ENCODE peak calls at places on chromosome 9, in nine cellular contexts. Y, R, V, C, I, Z, O, X and M are unnamed samples.

GRCh38 chr9:35798658-35799366 is 7.4 kb downstream of the NPR2 start:
- DNase-seq in R (no peak), O (no peak), V (no peak), I (peak; percentile 54), Y (peak; percentile 29), Z (peak; percentile 88), C (no peak), X (no peak), M (no peak)

GRCh38 chr9:81522721-81523551 is 166.4 kb downstream of the TLE1 start:
- DNase-seq in Y (peak; percentile 80), R (no peak), Z (no peak), V (no peak), O (peak; percentile 11), C (peak; percentile 43), X (no peak), I (peak; percentile 68), M (peak; percentile 23)

GRCh38 chr9:77819672-77820071 is 171.6 kb upstream of the GNA14 start:
- DNase-seq in V (no peak), Y (peak; percentile 67), Z (no peak), R (no peak), X (no peak), I (peak; percentile 29), C (no peak), O (no peak), M (no peak)

GRCh38 chr9:95809686-95810085 is 65.8 kb upstream of the ERCC6L2 start:
- DNase-seq in V (no peak), R (no peak), Z (no peak), X (no peak), Y (no peak), I (no peak), C (no peak), O (no peak), M (no peak)

GRCh38 chr9:69086312-69086711 is 50.8 kb downstream of the FXN start:
- DNase-seq in Y (peak; percentile 16), R (no peak), V (no peak), I (no peak), C (no peak), Z (no peak), X (no peak), O (no peak), M (no peak)

GRCh38 chr9:131530546-131530929 is 525 bp downstream of the UCK1 start:
- DNase-seq in R (peak; percentile 68), Y (peak; percentile 29), Z (no peak), I (peak; percentile 40), C (peak; percentile 70), O (no peak), X (peak; percentile 41), V (no peak), M (no peak)

GRCh38 chr9:70097187-70097586 is 53.5 kb downstream of the MAMDC2 start:
- DNase-seq in Z (no peak), R (no peak), I (no peak), X (no peak), O (no peak), Y (no peak), C (no peak), V (no peak), M (no peak)

GRCh38 chr9:134474058-134474370 is 147.8 kb downstream of the RXRA start:
- DNase-seq in O (no peak), X (no peak), Z (no peak), Y (peak; percentile 50), R (peak; percentile 70), I (no peak), C (peak; percentile 45), V (no peak), M (no peak)

GRCh38 chr9:136494531-136495215 is 11.8 kb upstream of the SEC16A start:
- DNase-seq in Z (no peak), V (no peak), O (no peak), C (no peak), Y (no peak), R (no peak), I (no peak), X (no peak), M (no peak)

GRCh38 chr9:86946712-86947145 is 577 bp downstream of the GAS1 start:
- DNase-seq in R (no peak), Z (no peak), Y (peak; percentile 66), V (no peak), X (no peak), O (no peak), I (peak; percentile 53), C (peak; percentile 59), M (no peak)

GRCh38 chr9:128920381-128921058 is at the start of gene PHYHD1:
- DNase-seq in V (no peak), C (peak; percentile 91), O (no peak), Y (peak; percentile 63), X (no peak), R (peak; percentile 84), I (no peak), Z (no peak), M (no peak)

GRCh38 chr9:26566141-26566540 is 326.5 kb downstream of the CAAP1 start:
- DNase-seq in V (no peak), X (no peak), O (no peak), C (no peak), Z (no peak), Y (no peak), R (no peak), I (no peak), M (no peak)

GRCh38 chr9:136825295-136826187 is 16.7 kb upstream of the AJM1 start:
- DNase-seq in C (no peak), Y (no peak), O (no peak), R (no peak), X (no peak), I (no peak), Z (no peak), V (no peak), M (no peak)

GRCh38 chr9:133980864-133981588 is 11.1 kb downstream of the VAV2 start:
- DNase-seq in C (no peak), X (no peak), Z (no peak), I (no peak), V (no peak), R (peak; percentile 43), O (no peak), Y (no peak), M (no peak)

GRCh38 chr9:94872921-94873511 is 146.5 kb downstream of the AOPEP start:
- DNase-seq in V (no peak), R (no peak), C (no peak), Z (no peak), O (no peak), X (no peak), Y (peak; percentile 66), I (no peak), M (no peak)

GRCh38 chr9:100990605-100991381 is 37.7 kb upstream of the PLPPR1 start:
- DNase-seq in I (no peak), Z (no peak), C (no peak), Y (no peak), X (no peak), O (no peak), V (no peak), R (no peak), M (no peak)

GRCh38 chr9:136936645-136937170 is 7.8 kb downstream of the FBXW5 start:
- DNase-seq in Y (no peak), Z (no peak), R (no peak), C (no peak), O (no peak), I (no peak), V (no peak), X (no peak), M (no peak)

GRCh38 chr9:108536836-108537601 is 318.8 kb downstream of the ACTL7B start:
- DNase-seq in C (no peak), V (no peak), Z (no peak), R (no peak), O (no peak), X (no peak), Y (no peak), I (no peak), M (no peak)

GRCh38 chr9:122468735-122469134 is 9.0 kb downstream of the OR1J1 start:
- DNase-seq in V (no peak), I (no peak), Z (no peak), R (no peak), O (peak; percentile 38), Y (peak; percentile 69), X (no peak), C (no peak), M (peak; percentile 83)

GRCh38 chr9:122464633-122465567 is 12.8 kb downstream of the OR1J1 start:
- DNase-seq in Y (peak; percentile 95), C (peak; percentile 88), I (peak; percentile 84), X (peak; percentile 70), R (peak; percentile 66), O (peak; percentile 74), Z (peak; percentile 57), V (no peak), M (peak; percentile 88)

GRCh38 chr9:122463828-122464632 is 13.7 kb downstream of the OR1J1 start:
- DNase-seq in O (no peak), R (no peak), Z (no peak), X (no peak), I (peak; percentile 24), V (no peak), Y (no peak), C (no peak), M (no peak)
- TF ChIP-seq CTCF in O (peak; percentile 19), R (no peak), Z (peak; percentile 13), X (no peak), I (no peak), V (no peak), Y (peak; percentile 18), C (no peak), M (peak; percentile 11)

DNA sequence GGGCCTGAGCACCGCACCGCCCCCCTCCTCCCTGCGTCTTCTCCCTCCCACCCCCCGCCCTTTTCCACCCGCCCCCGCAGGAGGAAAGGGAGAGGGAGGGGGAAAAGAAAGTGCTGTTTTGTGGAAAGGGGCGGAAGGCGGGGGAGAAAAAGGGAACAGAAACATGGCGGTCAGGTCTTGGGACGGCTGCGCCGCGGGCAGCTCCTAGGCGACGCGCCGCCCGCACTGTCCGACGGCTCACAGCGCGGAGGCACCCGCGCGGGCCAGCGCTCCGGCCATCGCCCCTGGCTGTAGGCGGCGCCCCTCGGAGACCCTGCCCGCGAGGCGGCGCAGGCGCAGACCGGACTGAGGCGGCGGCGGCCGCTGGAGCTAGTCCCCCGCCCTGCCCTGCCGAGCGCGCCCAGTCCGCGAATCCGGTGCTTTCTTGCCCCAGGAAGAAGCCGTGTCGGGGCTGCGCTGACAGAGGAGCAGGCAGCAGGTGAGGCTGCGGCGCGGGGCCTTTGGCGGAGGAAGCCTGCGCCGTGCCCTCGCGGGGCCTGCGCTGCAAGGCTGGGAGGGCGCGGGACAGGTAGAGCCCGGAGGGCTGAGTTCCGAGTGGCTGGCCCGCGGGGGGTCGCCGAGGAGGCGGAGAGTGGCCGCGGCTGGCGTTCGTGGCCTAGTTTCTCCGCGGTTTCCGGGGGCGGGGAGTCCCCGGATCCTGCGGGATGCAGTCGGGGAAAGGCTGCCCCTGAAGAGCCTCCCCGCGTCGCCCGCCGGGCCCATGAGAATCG is at the start of gene DENND4C:
- DNase-seq in R (peak; percentile 92), Y (peak; percentile 86), I (peak; percentile 87), Z (peak; percentile 56), X (peak; percentile 85), C (peak; percentile 85), V (peak; percentile 83), O (peak; percentile 51), M (peak; percentile 58)
- TF ChIP-seq CTCF in R (peak; percentile 8), Y (no peak), I (peak; percentile 27), Z (no peak), X (no peak), C (peak; percentile 8), V (no peak), O (no peak), M (no peak)

GRCh38 chr9:97638666-97639065 is 5.0 kb downstream of the NCBP1 start:
- DNase-seq in Y (no peak), O (no peak), I (peak; percentile 17), V (no peak), X (no peak), C (no peak), R (no peak), Z (no peak), M (no peak)
- TF ChIP-seq CTCF in Y (no peak), O (peak; percentile 26), I (no peak), V (no peak), X (no peak), C (no peak), R (no peak), Z (peak; percentile 9), M (no peak)

GRCh38 chr9:114285166-114285867 is 37.6 kb upstream of the ORM1 start:
- DNase-seq in C (peak; percentile 54), I (peak; percentile 49), Z (peak; percentile 85), X (no peak), R (peak; percentile 50), Y (peak; percentile 85), V (peak; percentile 21), O (peak; percentile 78), M (peak; percentile 84)
- TF ChIP-seq CTCF in C (no peak), I (no peak), Z (peak; percentile 23), X (no peak), R (no peak), Y (peak; percentile 23), V (no peak), O (peak; percentile 29), M (peak; percentile 15)